ENCODE peak calls at places on chromosomes 6 and 20, in ten cellular contexts. H, X, E, N, D, I, L, A, P and G are unnamed samples.

GRCh38 chr6:43723737-43724295 is 36.2 kb upstream of the MRPS18A start:
- DNase-seq in N (peak), D (peak), X (peak), E (peak), L (peak), A (peak), P (no peak), I (no peak), H (no peak), G (peak)

GRCh38 chr6:15148356-15149058 is 97.4 kb upstream of the JARID2 start:
- DNase-seq in L (peak), N (peak), E (peak), A (peak), X (no peak), P (peak), H (no peak), D (no peak), I (no peak), G (peak)

GRCh38 chr20:50353289-50353961 is 156.8 kb upstream of the PTPN1 start:
- DNase-seq in E (no peak), A (no peak), X (no peak), L (no peak), N (no peak), H (no peak), D (no peak), I (no peak), P (no peak), G (no peak)

GRCh38 chr6:118370722-118371121 is 177.4 kb upstream of the PLN start:
- DNase-seq in D (no peak), P (no peak), X (no peak), I (no peak), H (no peak), A (peak), E (no peak), L (no peak), N (no peak), G (no peak)

GRCh38 chr6:16007146-16007545 is 121.7 kb upstream of the MYLIP start:
- DNase-seq in E (no peak), P (no peak), N (no peak), L (no peak), I (no peak), D (no peak), H (no peak), X (no peak), A (no peak), G (no peak)

GRCh38 chr6:168968228-168968627 is 285.4 kb downstream of the THBS2 start:
- DNase-seq in X (no peak), H (no peak), A (peak), I (peak), P (no peak), N (peak), E (peak), D (peak), L (no peak), G (peak)

GRCh38 chr6:12033770-12034169 is 21.7 kb downstream of the HIVEP1 start:
- DNase-seq in L (no peak), H (no peak), D (no peak), A (peak), N (no peak), X (no peak), P (no peak), E (peak), I (no peak), G (no peak)

GRCh38 chr6:146847426-146847825 is 248.7 kb downstream of the ADGB start:
- DNase-seq in N (no peak), A (peak), L (no peak), E (peak), P (no peak), H (no peak), I (no peak), D (no peak), X (no peak), G (no peak)

GRCh38 chr20:2872304-2873009 is 824 bp upstream of the PTPRA start:
- DNase-seq in D (peak), H (peak), P (no peak), E (peak), X (peak), A (peak), N (peak), L (peak), I (peak), G (no peak)

GRCh38 chr6:3617192-3617631 is 134.3 kb downstream of the PXDC1 start:
- DNase-seq in E (no peak), N (no peak), L (no peak), P (no peak), X (no peak), H (no peak), D (no peak), I (no peak), A (no peak), G (no peak)

GRCh38 chr20:2738331-2738730 is 45.8 kb downstream of the EBF4 start:
- DNase-seq in X (no peak), A (no peak), E (no peak), P (no peak), I (no peak), L (no peak), D (no peak), H (no peak), N (no peak), G (no peak)

GRCh38 chr20:3781153-3781910 is at the start of gene SPEF1:
- DNase-seq in A (peak), X (peak), N (peak), L (peak), E (peak), P (peak), D (peak), I (peak), H (peak), G (peak)

GRCh38 chr20:39568090-39568489 is 605.9 kb downstream of the DHX35 start:
- DNase-seq in P (no peak), X (no peak), D (no peak), I (no peak), N (no peak), L (no peak), E (no peak), A (no peak), H (no peak), G (no peak)

GRCh38 chr6:42727084-42727601 is 4.7 kb upstream of the PRPH2 start:
- DNase-seq in A (peak), X (peak), I (no peak), H (peak), E (peak), P (no peak), L (no peak), N (no peak), D (no peak), G (no peak)

GRCh38 chr20:33668087-33668790 is 1.5 kb downstream of the ACTL10 start:
- DNase-seq in X (peak), A (no peak), D (no peak), H (no peak), P (no peak), L (no peak), I (peak), E (peak), N (no peak), G (no peak)

GRCh38 chr6:154252676-154253075 is 103.9 kb downstream of the IPCEF1 start:
- DNase-seq in I (no peak), E (peak), H (no peak), A (peak), P (no peak), N (no peak), D (no peak), L (no peak), X (no peak), G (no peak)

GRCh38 chr6:1436334-1437306 is 47.2 kb downstream of the FOXF2 start:
- DNase-seq in P (peak), E (peak), L (peak), I (no peak), D (peak), H (no peak), N (peak), A (peak), X (peak), G (peak)

GRCh38 chr20:50558483-50558925 is 48.3 kb downstream of the PTPN1 start:
- DNase-seq in L (no peak), P (no peak), E (peak), X (no peak), N (peak), D (no peak), H (no peak), A (peak), I (no peak), G (peak)

GRCh38 chr6:151240861-151241642 is 1.3 kb downstream of the AKAP12 start:
- DNase-seq in I (peak), N (peak), H (peak), P (peak), E (peak), L (peak), D (peak), A (peak), X (peak), G (peak)

GRCh38 chr20:56018750-56019149 is 13.4 kb upstream of the CBLN4 start:
- DNase-seq in N (no peak), I (no peak), A (no peak), P (no peak), E (no peak), L (no peak), X (no peak), D (no peak), H (no peak), G (no peak)

GRCh38 chr6:31378062-31378720 is 21.2 kb upstream of the HLA-B start:
- DNase-seq in H (no peak), E (no peak), X (no peak), N (no peak), L (no peak), I (no peak), P (no peak), A (no peak), D (no peak), G (no peak)

GRCh38 chr20:50292324-50293243 is 102.0 kb downstream of the CEBPB start:
- DNase-seq in L (peak), X (peak), I (peak), A (peak), D (no peak), H (no peak), E (peak), P (peak), N (peak), G (peak)

GRCh38 chr20:22771706-22772105 is 187.3 kb upstream of the FOXA2 start:
- DNase-seq in E (no peak), D (no peak), H (no peak), L (no peak), N (peak), X (no peak), A (no peak), I (no peak), P (no peak), G (no peak)

GRCh38 chr6:170370413-170370812 is 63.9 kb downstream of the FAM120B start:
- DNase-seq in I (no peak), H (no peak), N (no peak), X (no peak), D (no peak), A (no peak), L (no peak), E (no peak), P (no peak), G (no peak)

GRCh38 chr20:50872562-50873288 is 58.5 kb downstream of the ADNP start:
- DNase-seq in N (no peak), I (no peak), A (no peak), D (no peak), X (no peak), L (no peak), H (no peak), E (no peak), P (no peak), G (no peak)

GRCh38 chr20:51383891-51384510 is 158.5 kb downstream of the NFATC2 start:
- DNase-seq in D (no peak), E (peak), N (no peak), I (no peak), X (peak), P (no peak), H (no peak), A (no peak), L (no peak), G (no peak)

GRCh38 chr6:130215526-130215925 is 7.2 kb downstream of the SAMD3 start:
- DNase-seq in E (no peak), P (no peak), H (no peak), I (no peak), L (peak), N (no peak), A (no peak), X (no peak), D (no peak), G (no peak)